ENCODE peak calls at places on chromosomes 4 and X, in eight cellular contexts. Q is CD8-positive, alpha-beta memory T cell; A is Panc1; C is Karpas-422; X is naive thymus-derived CD4-positive, alpha-beta T cell; B is GM23248; T is cardiac muscle cell; Z is endodermal cell. J is an unnamed sample.

GRCh38 chr4:17613761-17614415 is 553 bp upstream of the MED28 start:
- DNase-seq in Q (peak; percentile 57), A (peak; percentile 28), C (peak; percentile 43), X (no peak), B (peak; percentile 93), T (peak; percentile 68), Z (peak; percentile 55), J (no peak)

GRCh38 chr4:6008092-6008551 is 10.1 kb downstream of the C4orf50 start:
- DNase-seq in Q (peak; percentile 8), A (no peak), C (no peak), X (no peak), B (no peak), T (no peak), Z (peak; percentile 86), J (no peak)

GRCh38 chr4:166293551-166293950 is 420.5 kb downstream of the TLL1 start:
- DNase-seq in Q (no peak), A (no peak), C (no peak), X (no peak), B (no peak), T (peak; percentile 17), Z (no peak), J (no peak)

GRCh38 chr4:140744421-140744820 is 11.8 kb downstream of the TBC1D9 start:
- DNase-seq in Q (no peak), A (no peak), C (no peak), X (no peak), B (no peak), T (no peak), Z (peak; percentile 75), J (no peak)

GRCh38 chrX:70439016-70439415 is 5.6 kb upstream of the DLG3 start:
- DNase-seq in Q (no peak), A (no peak), C (peak; percentile 38), X (no peak), B (peak; percentile 25), T (peak; percentile 30), Z (no peak), J (no peak)

GRCh38 chr4:34105311-34105710 is 2139.0 kb downstream of the ARAP2 start:
- DNase-seq in Q (no peak), A (no peak), C (no peak), X (no peak), B (peak; percentile 13), T (peak; percentile 72), Z (no peak), J (no peak)

GRCh38 chr4:163473576-163473975 is at the start of gene TKTL2:
- DNase-seq in Q (no peak), A (no peak), C (no peak), X (no peak), B (no peak), T (no peak), Z (no peak), J (no peak)

GRCh38 chr4:39256436-39256835 is 74.1 kb downstream of the WDR19 start:
- DNase-seq in Q (no peak), A (no peak), C (no peak), X (no peak), B (peak; percentile 2), T (peak; percentile 13), Z (no peak), J (no peak)

GRCh38 chr4:40579983-40580382 is 49.7 kb downstream of the RBM47 start:
- DNase-seq in Q (no peak), A (no peak), C (no peak), X (no peak), B (peak; percentile 82), T (peak; percentile 34), Z (no peak), J (no peak)

GRCh38 chrX:3142259-3143042 is 101.2 kb downstream of the ARSF start:
- DNase-seq in Q (no peak), A (no peak), C (peak; percentile 77), X (no peak), B (no peak), T (no peak), Z (no peak), J (no peak)

GRCh38 chr4:22488136-22488535 is 27.7 kb downstream of the ADGRA3 start:
- DNase-seq in Q (no peak), A (no peak), C (no peak), X (no peak), B (no peak), T (no peak), Z (no peak), J (no peak)

GRCh38 chr4:24067781-24068193 is 177.9 kb upstream of the PPARGC1A start:
- DNase-seq in Q (no peak), A (no peak), C (no peak), X (no peak), B (peak; percentile 69), T (peak; percentile 20), Z (peak; percentile 58), J (no peak)

GRCh38 chr4:125022855-125023501 is 291.8 kb upstream of the FAT4 start:
- DNase-seq in Q (no peak), A (no peak), C (no peak), X (no peak), B (no peak), T (no peak), Z (no peak), J (no peak)

GRCh38 chrX:66004928-66005831 is 34.7 kb downstream of the VSIG4 start:
- DNase-seq in Q (no peak), A (no peak), C (no peak), X (peak; percentile 20), B (no peak), T (no peak), Z (no peak), J (no peak)

GRCh38 chr4:63218837-63219236 is 1190.4 kb downstream of the TECRL start:
- DNase-seq in Q (no peak), A (no peak), C (no peak), X (no peak), B (no peak), T (no peak), Z (peak; percentile 78), J (no peak)

GRCh38 chr4:15690020-15690809 is 8.6 kb downstream of the FAM200B start:
- DNase-seq in Q (no peak), A (no peak), C (no peak), X (no peak), B (peak; percentile 92), T (peak; percentile 97), Z (peak; percentile 66), J (no peak)

GRCh38 chr4:30912098-30912719 is 192.0 kb downstream of the PCDH7 start:
- DNase-seq in Q (no peak), A (no peak), C (no peak), X (no peak), B (no peak), T (no peak), Z (no peak), J (no peak)

GRCh38 chrX:41085883-41086626 is 810 bp downstream of the USP9X start:
- DNase-seq in Q (peak; percentile 66), A (no peak), C (peak; percentile 80), X (peak; percentile 12), B (peak; percentile 65), T (peak; percentile 50), Z (peak; percentile 86), J (no peak)

GRCh38 chrX:41087219-41087618 is 2.0 kb downstream of the USP9X start:
- DNase-seq in Q (no peak), A (no peak), C (no peak), X (no peak), B (no peak), T (no peak), Z (no peak), J (no peak)

GRCh38 chrX:41084360-41085104 is 713 bp upstream of the USP9X start:
- DNase-seq in Q (peak; percentile 97), A (peak; percentile 67), C (peak; percentile 99), X (peak; percentile 98), B (peak; percentile 95), T (peak; percentile 97), Z (peak; percentile 99), J (peak; percentile 63)

GRCh38 chrX:41085105-41085882 is at the start of gene USP9X:
- DNase-seq in Q (peak; percentile 93), A (peak; percentile 32), C (peak; percentile 96), X (peak; percentile 89), B (peak; percentile 87), T (peak; percentile 94), Z (peak; percentile 97), J (peak; percentile 16)

GRCh38 chrX:41086627-41086932 is 1.3 kb downstream of the USP9X start:
- DNase-seq in Q (no peak), A (no peak), C (no peak), X (no peak), B (no peak), T (no peak), Z (no peak), J (no peak)
- H3K4me1 ChIP-seq in Q (peaks cover 38% of the 10 kb centered on the region), A (peaks cover 9% of the 10 kb centered on the region), C (peaks cover 53% of the 10 kb centered on the region), X (peaks cover 14% of the 10 kb centered on the region), B (peaks cover 23% of the 10 kb centered on the region), T (peaks cover 21% of the 10 kb centered on the region), Z (no peaks in the 10 kb centered on the region), J (no peaks in the 10 kb centered on the region)

GRCh38 chr4:177191586-177191985 is 118.1 kb upstream of the NEIL3 start:
- DNase-seq in Q (no peak), A (no peak), C (no peak), X (no peak), B (no peak), T (no peak), Z (no peak), J (no peak)
- H3K27ac ChIP-seq in Q (no peak overlapping the region), A (no peak overlapping the region), C (no peak overlapping the region), X (no peak overlapping the region), B (no peak overlapping the region), T (no peak overlapping the region), Z (peak overlapping the region; percentile 66), J (no peak overlapping the region)

GRCh38 chr4:189202182-189202868 is 738.3 kb upstream of the FRG1 start:
- DNase-seq in Q (no peak), A (peak; percentile 4), C (peak; percentile 82), X (no peak), B (peak; percentile 82), T (peak; percentile 82), Z (peak; percentile 78), J (no peak)
- H3K4me3 ChIP-seq in Q (no peak overlapping the region), A (peak overlapping the region; percentile 30), C (peak overlapping the region; percentile 32), X (no peak overlapping the region), B (peak overlapping the region; percentile 71), T (no peak overlapping the region), Z (no peak overlapping the region), J (no peak overlapping the region)

GRCh38 chr4:27087306-27088045 is 226.8 kb downstream of the STIM2 start:
- DNase-seq in Q (no peak), A (no peak), C (peak; percentile 28), X (no peak), B (no peak), T (no peak), Z (peak; percentile 62), J (no peak)

GRCh38 chr4:27088491-27088890 is 227.8 kb downstream of the STIM2 start:
- DNase-seq in Q (no peak), A (no peak), C (no peak), X (no peak), B (no peak), T (no peak), Z (peak; percentile 54), J (no peak)

GRCh38 chr4:27089186-27089585 is 228.5 kb downstream of the STIM2 start:
- DNase-seq in Q (no peak), A (no peak), C (no peak), X (no peak), B (no peak), T (no peak), Z (peak; percentile 34), J (no peak)

GRCh38 chr4:27094224-27094623 is 233.6 kb downstream of the STIM2 start:
- DNase-seq in Q (no peak), A (no peak), C (peak; percentile 28), X (no peak), B (no peak), T (no peak), Z (peak; percentile 42), J (no peak)

DNA sequence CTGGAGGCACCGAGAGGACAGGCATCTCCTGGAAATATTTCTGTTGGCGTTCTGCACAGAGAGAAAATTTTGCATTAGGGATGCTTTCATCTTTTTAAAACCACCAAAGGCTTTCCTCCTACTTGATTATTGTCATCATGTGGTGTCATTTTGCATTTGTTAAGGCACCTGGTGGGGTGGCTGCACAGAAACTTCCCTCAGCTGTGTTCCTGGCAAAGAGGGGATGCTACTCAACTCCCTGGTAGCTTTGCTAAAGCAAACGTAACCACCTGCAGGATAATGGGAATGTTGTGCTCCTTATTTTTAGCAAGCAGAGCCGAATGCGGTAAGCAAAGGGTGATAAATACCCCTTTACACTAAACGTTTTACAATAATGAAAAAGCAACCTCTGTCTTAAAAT is 229.8 kb downstream of the STIM2 start:
- DNase-seq in Q (no peak), A (no peak), C (peak; percentile 21), X (no peak), B (no peak), T (no peak), Z (peak; percentile 58), J (no peak)
- H3K4me1 ChIP-seq in Q (peaks cover 2% of the 10 kb centered on the region), A (no peaks in the 10 kb centered on the region), C (peaks cover 3% of the 10 kb centered on the region), X (no peaks in the 10 kb centered on the region), B (no peaks in the 10 kb centered on the region), T (no peaks in the 10 kb centered on the region), Z (peaks cover 8% of the 10 kb centered on the region), J (peaks cover 8% of the 10 kb centered on the region)